ENCODE peak calls at places on chromosomes 11 and 22, in five cellular contexts. I, S, Y, V and H are unnamed samples.

GRCh38 chr11:111440416-111441205 is 61.5 kb upstream of the POU2AF1 start:
- DNase-seq in I (no peak), S (no peak), Y (no peak), V (no peak), H (no peak)

GRCh38 chr11:9459573-9460321 is 1.1 kb upstream of the ZNF143 start:
- DNase-seq in V (no peak), Y (peak), I (no peak), S (peak), H (peak)

GRCh38 chr11:118117790-118118601 is 31.2 kb upstream of the SMIM35 start:
- DNase-seq in S (no peak), I (no peak), V (no peak), Y (no peak), H (no peak)

GRCh38 chr11:68117896-68118470 is 3.2 kb downstream of the CHKA start:
- DNase-seq in V (no peak), Y (no peak), S (peak), I (peak), H (no peak)

GRCh38 chr11:94134651-94135512 is 6.2 kb downstream of the PANX1 start:
- DNase-seq in V (peak), I (no peak), Y (peak), S (no peak), H (peak)

GRCh38 chr11:79864882-79865281 is 424.1 kb upstream of the TENM4 start:
- DNase-seq in Y (no peak), S (no peak), V (no peak), I (peak), H (no peak)

GRCh38 chr22:38728899-38729796 is 23.4 kb downstream of the GTPBP1 start:
- DNase-seq in V (no peak), S (peak), Y (no peak), I (peak), H (no peak)

GRCh38 chr11:69480547-69481392 is 693 bp upstream of the LINC01488 start:
- DNase-seq in I (peak), V (no peak), S (no peak), Y (peak), H (peak)

GRCh38 chr22:26968873-26969272 is 311.5 kb downstream of the MIAT start:
- DNase-seq in V (no peak), Y (no peak), S (no peak), I (no peak), H (no peak)

DNA sequence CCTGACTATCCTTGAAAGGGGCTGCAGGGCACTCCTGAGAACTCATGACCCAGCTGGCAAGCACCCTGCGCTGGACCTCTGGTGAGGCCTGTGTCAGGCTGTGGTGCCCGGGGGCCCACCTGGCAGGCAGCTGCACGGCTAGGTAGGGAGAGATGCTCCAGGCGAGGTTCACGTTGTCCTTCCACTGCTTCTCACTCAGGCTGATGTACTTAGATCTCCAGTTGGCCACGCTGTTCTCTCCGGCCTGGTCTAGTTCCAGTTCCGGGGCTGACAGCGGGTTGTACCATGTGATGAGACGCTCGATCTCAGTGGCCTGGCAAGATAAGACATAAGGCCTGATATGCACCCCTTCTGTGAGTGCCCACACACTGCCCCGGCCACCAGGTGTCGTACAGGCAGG is 44.7 kb upstream of the SERPIND1 start:
- DNase-seq in V (no peak), I (no peak), S (no peak), Y (no peak), H (no peak)
- H3K4me3 ChIP-seq in V (no peak), I (no peak), S (no peak), Y (no peak), H (no peak)

GRCh38 chr22:48251629-48252028 is 1489.2 kb downstream of the TBC1D22A start:
- DNase-seq in Y (no peak), V (no peak), I (no peak), S (no peak), H (no peak)

GRCh38 chr22:48250286-48250895 is 1487.9 kb downstream of the TBC1D22A start:
- DNase-seq in Y (no peak), V (no peak), S (no peak), I (no peak), H (no peak)

GRCh38 chr22:48248901-48249455 is 1486.5 kb downstream of the TBC1D22A start:
- DNase-seq in I (no peak), V (no peak), Y (no peak), S (no peak), H (no peak)

GRCh38 chr22:48250937-48251530 is 1488.6 kb downstream of the TBC1D22A start:
- DNase-seq in V (no peak), I (no peak), S (no peak), Y (no peak), H (no peak)

DNA sequence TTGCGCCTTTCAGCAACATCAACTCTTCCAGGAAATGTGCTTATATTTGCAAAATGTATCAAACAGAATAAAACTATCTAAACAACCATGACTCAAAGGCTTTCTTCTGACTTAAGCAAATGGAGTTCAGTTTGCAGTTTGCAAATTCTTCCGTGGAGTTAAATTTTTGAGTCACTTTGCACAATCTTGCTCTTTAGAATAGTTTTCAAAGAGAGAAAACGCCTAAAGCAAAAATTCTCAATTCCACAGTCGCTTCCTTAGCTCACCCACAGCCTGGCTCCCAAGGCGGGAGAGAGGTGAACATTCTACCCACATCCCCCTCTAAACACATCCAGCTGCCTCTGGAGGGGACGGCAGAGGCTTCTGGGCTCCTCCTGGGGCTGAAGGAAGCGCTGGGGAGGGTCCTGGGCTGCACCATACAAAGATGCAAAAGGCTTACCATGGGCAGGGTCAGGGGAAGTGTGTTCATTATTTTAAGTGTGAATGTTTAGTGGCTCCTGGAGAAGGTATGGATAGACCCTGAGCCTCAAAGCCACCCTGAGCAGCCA is 1487.3 kb downstream of the TBC1D22A start:
- DNase-seq in Y (no peak), V (no peak), S (no peak), I (no peak), H (no peak)
- H3K4me3 ChIP-seq in Y (no peak), V (no peak), S (no peak), I (no peak), H (no peak)

DNA sequence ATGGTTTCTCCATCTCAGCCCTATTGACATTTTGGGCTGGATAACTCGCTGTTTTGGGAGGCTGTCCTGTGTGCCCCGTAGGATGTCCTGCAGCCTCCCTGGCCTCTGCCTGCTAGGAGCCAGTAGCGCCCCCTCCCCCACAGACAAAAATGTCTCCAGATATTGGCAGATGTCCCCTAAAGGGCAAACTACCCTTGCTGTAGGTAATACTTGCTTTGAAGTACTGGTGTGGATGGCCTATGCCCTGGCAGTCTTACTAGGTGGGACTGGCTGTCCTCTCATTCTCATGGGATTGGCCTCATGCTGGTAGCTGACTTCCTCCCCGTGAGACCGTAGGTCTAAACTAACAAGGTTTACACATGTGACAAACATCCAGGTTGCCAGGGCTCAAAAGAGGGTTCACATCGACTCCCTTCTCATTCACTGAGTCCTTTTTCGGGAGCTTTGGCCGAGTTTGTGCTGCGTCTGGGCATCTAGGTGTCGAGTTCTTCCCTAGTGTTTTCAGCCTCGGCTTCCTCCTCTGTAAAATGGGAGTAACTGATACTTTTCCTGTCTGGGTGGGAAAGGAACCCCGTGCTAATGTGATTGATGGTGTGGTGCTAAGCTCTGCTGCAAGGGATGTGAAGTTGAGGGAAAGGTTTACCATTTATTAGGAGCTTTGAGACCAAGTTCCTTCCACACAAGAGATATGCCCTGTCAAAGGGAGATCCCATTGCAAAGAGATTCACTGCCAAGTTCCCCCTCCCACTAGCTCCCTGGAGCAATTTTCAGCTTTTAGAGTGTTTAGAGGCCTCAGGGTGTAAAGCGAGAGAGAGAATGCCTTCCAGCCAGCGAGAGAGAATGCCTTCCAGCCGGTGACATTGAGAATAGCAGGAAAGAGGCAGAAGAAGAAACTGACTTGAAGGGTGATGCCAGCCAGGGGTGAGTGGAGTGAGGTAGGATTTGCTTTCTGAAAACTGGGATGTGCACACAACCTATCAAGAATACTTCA is 17.0 kb downstream of the PTPRJ start:
- DNase-seq in I (no peak), V (no peak), S (no peak), Y (no peak), H (no peak)
- H3K4me3 ChIP-seq in I (no peak), V (no peak), S (no peak), Y (no peak), H (no peak)

DNA sequence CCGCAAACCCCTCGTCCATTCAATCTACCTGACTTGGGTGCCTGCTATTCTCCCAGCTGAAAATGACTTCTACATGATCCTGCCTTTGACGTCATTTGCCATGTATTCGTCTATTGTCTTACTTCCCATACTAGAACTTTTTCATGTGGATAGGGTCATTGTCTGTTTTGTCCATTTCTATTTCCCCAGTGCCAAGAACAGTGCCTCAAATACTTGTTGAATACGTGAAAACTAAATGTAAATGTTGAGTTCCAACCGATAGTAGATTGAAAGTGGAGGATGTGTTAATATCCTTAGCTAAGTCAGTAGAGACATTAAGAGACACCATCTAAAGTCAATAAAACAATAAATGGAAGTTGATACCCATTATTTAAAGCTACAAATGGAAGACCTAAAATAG is 920 bp downstream of the TRIM68 start:
- DNase-seq in S (no peak), V (no peak), Y (peak), I (no peak), H (peak)
- H3K4me3 ChIP-seq in S (peak), V (peak), Y (peak), I (no peak), H (peak)

GRCh38 chr22:42001127-42001526 is 2.5 kb downstream of the WBP2NL start:
- DNase-seq in S (no peak), I (no peak), V (no peak), Y (no peak), H (no peak)

GRCh38 chr22:42000466-42000865 is 1.9 kb downstream of the WBP2NL start:
- DNase-seq in Y (no peak), V (no peak), S (no peak), I (no peak), H (no peak)

GRCh38 chr22:41996826-41997225 is 1.8 kb upstream of the WBP2NL start:
- DNase-seq in Y (no peak), I (no peak), V (no peak), S (no peak), H (no peak)

GRCh38 chr22:42001706-42002105 is 3.1 kb downstream of the WBP2NL start:
- DNase-seq in I (no peak), Y (no peak), V (no peak), S (no peak), H (no peak)

GRCh38 chr22:41998361-41999261 is at the start of gene WBP2NL:
- DNase-seq in I (peak), Y (peak), S (peak), V (peak), H (peak)
- H3K4me3 ChIP-seq in I (peak), Y (no peak), S (no peak), V (peak), H (peak)

DNA sequence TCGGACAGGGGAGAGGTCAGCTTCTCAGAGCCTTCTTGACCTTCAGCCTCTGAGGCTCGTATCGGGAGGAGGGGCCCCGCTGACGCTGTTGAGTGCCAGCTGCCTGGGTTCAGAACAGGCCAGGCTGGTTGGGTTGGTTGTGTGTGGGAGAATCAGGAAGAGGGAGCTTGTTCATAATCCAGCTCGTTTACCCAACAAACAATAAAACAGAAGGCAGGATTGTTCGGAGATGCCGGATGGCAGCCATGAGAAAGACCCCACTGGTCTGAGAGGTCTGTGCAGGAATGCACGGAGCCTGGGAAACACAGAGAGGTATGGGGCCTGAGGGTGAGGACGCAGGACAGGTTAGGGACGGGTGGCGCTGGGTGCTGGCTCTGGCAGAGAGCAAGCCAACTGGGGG is 31.6 kb upstream of the SHANK2 start:
- DNase-seq in Y (no peak), I (peak), S (no peak), V (no peak), H (no peak)
- H3K4me3 ChIP-seq in Y (no peak), I (no peak), S (no peak), V (no peak), H (no peak)

GRCh38 chr22:17083811-17084540 is 824 bp upstream of the IL17RA start:
- DNase-seq in I (peak), Y (no peak), V (no peak), S (no peak), H (no peak)
- H3K4me3 ChIP-seq in I (no peak), Y (peak), V (peak), S (peak), H (peak)

GRCh38 chr11:66291303-66291705 is 390 bp upstream of the TMEM151A start:
- DNase-seq in I (peak), V (no peak), Y (no peak), S (no peak), H (no peak)
- H3K4me3 ChIP-seq in I (no peak), V (peak), Y (peak), S (peak), H (no peak)

GRCh38 chr11:47258317-47258902 is 614 bp downstream of the NR1H3 start:
- DNase-seq in V (no peak), S (no peak), I (no peak), Y (peak), H (no peak)
- H3K4me3 ChIP-seq in V (no peak), S (no peak), I (no peak), Y (no peak), H (peak)

DNA sequence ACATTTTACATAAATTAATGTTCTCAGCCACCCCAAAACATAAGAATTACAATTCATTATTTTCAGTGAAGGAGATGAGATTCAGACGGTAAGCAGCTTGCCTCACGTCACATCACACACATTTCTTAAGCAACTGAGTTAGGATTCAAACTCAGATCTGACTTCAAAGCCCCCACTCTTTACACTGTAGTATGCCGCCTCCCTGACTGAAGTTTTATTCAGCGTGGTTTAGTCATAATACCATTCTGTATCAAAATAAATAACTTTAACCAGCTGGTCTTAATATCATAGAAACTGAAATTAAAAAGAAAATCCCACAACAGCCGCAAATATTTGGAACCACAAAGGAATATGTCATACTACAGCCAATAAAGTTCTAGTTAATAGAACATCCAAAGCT is 334.7 kb downstream of the TTC28 start:
- DNase-seq in S (no peak), I (no peak), V (no peak), Y (peak), H (no peak)
- H3K4me3 ChIP-seq in S (no peak), I (no peak), V (no peak), Y (no peak), H (no peak)